ENCODE peak calls at places on chromosomes 4 and X, in nine cellular contexts. M is cardiac muscle cell, J is endodermal cell, Q is PC-3, E is heart right ventricle, I is right atrium auricular region, D is left ventricle myocardium inferior, X is tibial artery, Y is lung. T is an unnamed sample. For H3K4me1, the result is how much of the 10 kb centered on the place peaks cover.

GRCh38 chrX:2921193-2921592 is 7.9 kb downstream of the ARSD start:
- DNase-seq in Y (no peak), Q (no peak), J (no peak), M (no peak), X (no peak), I (no peak), D (no peak), E (no peak), T (no peak)

GRCh38 chrX:3811331-3812311 is 98.2 kb upstream of the PRKX start:
- DNase-seq in X (no peak), M (peak), D (no peak), Q (no peak), I (no peak), Y (no peak), E (no peak), J (peak), T (no peak)

GRCh38 chrX:140794642-140795041 is 85.1 kb downstream of the LINC00632 start:
- DNase-seq in E (no peak), X (no peak), Y (no peak), D (no peak), Q (no peak), J (no peak), I (no peak), M (no peak), T (no peak)

GRCh38 chrX:82320554-82320953 is 1118.7 kb downstream of the SH3BGRL start:
- DNase-seq in E (no peak), Y (no peak), I (no peak), M (no peak), X (no peak), D (no peak), J (no peak), Q (no peak), T (no peak)

GRCh38 chr4:123259676-123260428 is 136.7 kb upstream of the SPRY1 start:
- DNase-seq in X (no peak), D (no peak), Y (no peak), I (no peak), E (no peak), Q (no peak), J (no peak), M (no peak), T (no peak)

GRCh38 chr4:99816611-99817309 is at the start of gene DAPP1:
- DNase-seq in J (peak), M (no peak), D (peak), I (peak), X (peak), E (peak), Y (peak), Q (peak), T (peak)

GRCh38 chrX:12965390-12965940 is 9.4 kb upstream of the TMSB4X start:
- DNase-seq in J (no peak), M (no peak), Q (no peak), D (no peak), I (no peak), X (no peak), E (no peak), Y (no peak), T (no peak)

GRCh38 chr4:165502919-165503907 is 124.4 kb downstream of the CPE start:
- DNase-seq in X (no peak), Q (peak), E (no peak), D (no peak), I (no peak), Y (no peak), M (no peak), J (no peak), T (no peak)

GRCh38 chr4:189600598-189601435 is 339.9 kb upstream of the FRG1 start:
- DNase-seq in D (no peak), Y (no peak), I (no peak), M (no peak), X (no peak), J (no peak), E (no peak), Q (no peak), T (no peak)

GRCh38 chr4:141810702-141811365 is 174.5 kb downstream of the IL15 start:
- DNase-seq in E (no peak), X (no peak), J (no peak), I (no peak), Y (no peak), M (no peak), Q (peak), D (no peak), T (no peak)

GRCh38 chr4:152817331-152817730 is 37.6 kb downstream of the ARFIP1 start:
- DNase-seq in Y (no peak), I (no peak), E (no peak), X (no peak), D (no peak), M (no peak), J (no peak), Q (no peak), T (no peak)

GRCh38 chr4:24471623-24472510 is 112.5 kb downstream of the DHX15 start:
- DNase-seq in J (peak), D (peak), Y (no peak), X (no peak), E (peak), M (peak), Q (no peak), I (no peak), T (peak)

GRCh38 chrX:40543661-40544328 is 37.0 kb upstream of the ATP6AP2 start:
- DNase-seq in I (no peak), M (peak), E (no peak), D (no peak), J (no peak), Q (peak), Y (no peak), X (no peak), T (no peak)

GRCh38 chr4:185004562-185005208 is 13.6 kb upstream of the HELT start:
- DNase-seq in Y (no peak), Q (no peak), I (no peak), J (peak), D (peak), M (peak), X (peak), E (peak), T (peak)

GRCh38 chr4:129603241-129603931 is 507.4 kb downstream of the C4orf33 start:
- DNase-seq in D (no peak), Q (no peak), M (no peak), Y (no peak), I (no peak), X (no peak), J (no peak), E (no peak), T (no peak)

GRCh38 chr4:150746156-150746555 is 164.2 kb downstream of the MAB21L2 start:
- DNase-seq in X (no peak), Q (peak), M (no peak), E (no peak), Y (no peak), I (no peak), J (no peak), D (no peak), T (no peak)

GRCh38 chr4:25098964-25099843 is 61.0 kb downstream of the SEPSECS start:
- DNase-seq in D (peak), M (no peak), E (peak), J (no peak), Q (peak), I (peak), Y (no peak), X (peak), T (peak)

GRCh38 chr4:101271516-101271915 is 75.8 kb downstream of the PPP3CA start:
- DNase-seq in Q (peak), Y (no peak), I (no peak), D (no peak), J (no peak), M (peak), X (no peak), E (no peak), T (no peak)

GRCh38 chrX:118666521-118666920 is 60.9 kb upstream of the IL13RA1 start:
- DNase-seq in Q (peak), J (no peak), E (no peak), I (no peak), M (no peak), X (no peak), D (no peak), Y (no peak), T (no peak)

GRCh38 chrX:2490634-2491033 is 10.1 kb downstream of the DHRSX start:
- DNase-seq in I (no peak), Q (no peak), J (peak), D (no peak), X (no peak), Y (no peak), E (no peak), M (no peak), T (no peak)

GRCh38 chr4:26150948-26151347 is 169.9 kb upstream of the RBPJ start:
- DNase-seq in X (no peak), M (no peak), J (no peak), I (no peak), Q (peak), D (no peak), Y (no peak), E (no peak), T (no peak)
- TF ChIP-seq CTCF in X (no peak), M (no peak), J (no peak), I (no peak), Q (peak), D (no peak), Y (no peak), E (no peak), T (no peak)

DNA sequence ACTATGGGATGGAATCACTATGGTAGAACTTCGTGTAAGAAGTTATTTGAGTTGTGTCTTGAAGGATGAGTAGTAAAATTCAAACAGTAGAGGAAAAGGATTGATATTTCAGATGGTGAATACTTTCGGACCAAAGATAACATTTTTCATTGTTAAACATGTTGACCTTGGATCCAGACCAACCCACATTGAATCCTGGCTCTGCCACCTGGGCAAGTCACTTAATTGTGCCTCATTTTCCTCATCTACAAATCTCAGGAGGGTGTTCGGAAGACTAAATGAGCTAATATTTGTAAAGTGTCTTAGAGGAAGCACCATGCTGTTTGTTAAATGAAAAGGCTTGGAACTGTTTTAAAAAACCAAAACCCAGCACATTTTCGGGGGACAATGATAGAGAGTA is 1.4 kb upstream of the AIFM1 start:
- DNase-seq in Y (no peak), J (no peak), X (no peak), M (no peak), Q (no peak), D (no peak), I (no peak), E (no peak), T (no peak)
- H3K4me1 ChIP-seq in Y (under half), J (under half), X (under half), M (under half), Q (under half), D (under half), I (under half), E (under half), T (under half)

DNA sequence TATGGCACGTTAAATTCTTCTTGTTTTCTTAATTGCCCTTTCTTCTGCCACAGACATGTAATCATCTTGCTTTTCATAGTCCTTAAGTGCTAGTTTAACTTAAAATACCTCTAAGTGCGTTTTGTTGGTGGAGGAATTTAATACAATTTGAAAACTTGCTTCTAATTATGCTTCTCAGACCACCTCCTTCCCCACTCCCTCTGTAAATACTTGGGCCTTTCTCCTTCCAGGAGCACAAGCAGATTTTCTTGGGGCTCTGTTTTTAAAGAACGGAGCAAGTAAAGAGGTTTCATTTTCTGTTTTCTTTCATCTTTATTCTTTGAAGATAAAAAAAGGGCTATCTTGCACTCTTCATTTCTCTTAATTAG is 559 bp upstream of the PCDH18 start:
- DNase-seq in E (no peak), Y (no peak), I (no peak), J (no peak), Q (no peak), M (no peak), D (no peak), X (no peak), T (no peak)
- H3K27ac ChIP-seq in E (peak), Y (peak), I (peak), J (peak), Q (no peak), M (no peak), D (peak), X (peak), T (peak)

DNA sequence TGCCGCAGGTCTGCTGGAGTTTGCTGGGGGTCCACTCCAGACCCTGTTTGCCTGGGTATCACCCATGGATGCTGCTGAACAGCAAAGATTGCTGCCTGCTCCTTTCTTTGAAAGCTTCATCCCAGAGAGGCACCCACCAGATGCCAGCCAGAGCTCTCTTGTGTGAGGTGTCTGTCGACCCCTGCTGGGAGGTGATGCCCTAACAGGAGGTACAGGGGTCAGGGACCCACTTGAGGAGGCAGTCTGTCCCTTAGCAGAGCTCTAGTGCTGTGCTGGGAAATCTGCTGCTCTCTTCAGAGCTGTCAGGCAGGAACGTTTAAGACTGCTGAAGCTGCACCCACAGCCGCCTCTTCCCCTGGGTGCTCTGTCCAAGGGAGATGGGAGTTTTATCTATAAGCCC is 162.7 kb downstream of the NAF1 start:
- DNase-seq in D (no peak), J (peak), Y (no peak), E (no peak), M (no peak), I (no peak), Q (no peak), X (no peak), T (no peak)
- TF ChIP-seq CTCF in D (no peak), J (peak), Y (no peak), E (no peak), M (no peak), I (no peak), Q (no peak), X (no peak), T (no peak)

DNA sequence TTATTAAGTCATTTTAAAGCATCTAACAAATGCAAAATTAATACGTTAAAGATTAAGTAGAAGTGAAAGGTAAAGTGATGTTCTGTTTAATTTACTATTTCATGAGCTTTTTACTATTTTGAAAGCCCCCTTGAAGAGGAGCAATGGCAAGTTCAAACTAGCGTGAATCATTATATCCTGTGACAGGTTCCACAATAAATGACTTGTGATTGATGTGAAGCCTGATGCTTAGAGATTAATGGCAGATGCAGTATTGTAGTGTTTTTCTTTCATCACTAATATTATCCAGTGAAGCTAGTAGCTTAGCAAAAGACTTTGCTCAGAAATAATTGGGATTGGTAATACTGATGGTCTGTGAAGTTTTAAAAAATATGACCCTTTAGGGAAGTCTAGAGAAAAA is 57.3 kb downstream of the STOX2 start:
- DNase-seq in Y (no peak), Q (no peak), D (no peak), M (no peak), E (no peak), J (no peak), I (no peak), X (no peak), T (no peak)
- H3K4me1 ChIP-seq in Y (under half), Q (under half), D (under half), M (under half), E (under half), J (under half), I (under half), X (under half), T (under half)

GRCh38 chr4:145784036-145784435 is 104.1 kb downstream of the C4orf51 start:
- DNase-seq in M (no peak), D (no peak), I (no peak), Q (no peak), J (no peak), X (no peak), E (no peak), Y (no peak), T (no peak)
- H3K27ac ChIP-seq in M (no peak), D (no peak), I (no peak), Q (no peak), J (no peak), X (no peak), E (no peak), Y (no peak), T (no peak)

DNA sequence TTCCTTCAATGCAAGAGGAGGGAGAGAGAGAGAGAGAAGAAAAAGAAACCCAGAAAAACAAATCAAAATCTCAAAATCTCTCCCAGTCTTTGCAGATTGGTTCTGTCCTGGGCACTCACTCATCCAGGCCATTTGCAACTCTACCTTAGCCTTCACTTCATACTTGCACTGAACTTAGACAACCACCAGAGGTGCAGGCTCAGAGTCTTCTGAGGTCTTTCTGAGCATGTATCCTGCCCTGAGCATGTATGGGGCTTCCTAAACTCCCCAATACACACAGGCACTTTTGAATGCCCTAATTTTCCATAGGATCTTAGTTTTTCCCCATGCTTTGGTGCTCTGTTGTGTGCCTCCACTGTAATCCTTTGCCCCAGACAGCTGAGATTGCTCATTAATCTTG is 2.9 kb downstream of the CFI start:
- DNase-seq in D (no peak), Q (no peak), M (no peak), X (no peak), J (no peak), I (no peak), E (no peak), Y (no peak), T (no peak)
- TF ChIP-seq CTCF in D (no peak), Q (no peak), M (no peak), X (no peak), J (peak), I (no peak), E (no peak), Y (no peak), T (no peak)

DNA sequence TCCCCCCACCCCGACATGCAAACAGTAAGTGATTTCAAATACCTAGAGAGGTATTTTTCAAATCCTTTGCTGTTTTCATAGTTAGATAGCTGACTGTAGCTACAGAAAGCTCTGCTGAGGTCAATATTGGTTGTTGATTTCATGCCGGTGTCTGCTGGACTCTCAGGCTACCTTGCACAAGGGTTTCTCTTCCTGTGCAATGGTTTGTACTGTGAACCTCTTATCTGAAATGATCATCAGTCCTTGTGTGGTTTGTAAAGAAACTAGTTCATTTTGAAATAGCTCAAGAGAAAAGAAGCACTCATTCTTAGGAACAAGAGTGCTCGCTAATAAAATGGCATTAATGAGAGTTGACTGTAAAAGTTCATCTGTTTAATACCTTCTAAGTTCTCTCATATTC is 2.1 kb downstream of the MTM1 start:
- DNase-seq in M (no peak), I (no peak), X (no peak), J (no peak), Y (no peak), E (no peak), Q (peak), D (no peak), T (no peak)
- H3K4me1 ChIP-seq in M (under half), I (under half), X (under half), J (under half), Y (under half), E (under half), Q (half or more), D (half or more), T (under half)

T was measured in kidney.